ENCODE peak calls at places on chromosomes 11 and 22, in six cellular contexts. N, K, G, H, B and E are unnamed samples.

GRCh38 chr11:18650859-18651557 is 16.9 kb upstream of the SPTY2D1 start:
- DNase-seq in N (no peak), K (no peak), G (peak; percentile 0), B (peak; percentile 27), H (peak; percentile 63), E (peak; percentile 40)

GRCh38 chr22:37416389-37416788 is 10.9 kb downstream of the ELFN2 start:
- DNase-seq in H (no peak), K (no peak), N (no peak), G (no peak), B (no peak), E (no peak)

GRCh38 chr22:27203276-27203660 is 545.9 kb downstream of the MIAT start:
- DNase-seq in N (no peak), B (no peak), H (peak; percentile 47), K (no peak), G (no peak), E (no peak)

GRCh38 chr11:100942016-100942415 is 187.6 kb downstream of the PGR start:
- DNase-seq in N (peak; percentile 80), B (peak; percentile 66), G (no peak), K (no peak), H (no peak), E (peak; percentile 5)

GRCh38 chr11:8765294-8765693 is 82.7 kb downstream of the RPL27A start:
- DNase-seq in B (no peak), K (no peak), G (no peak), H (peak; percentile 20), N (no peak), E (peak; percentile 62)

GRCh38 chr11:48041877-48042698 is 61.7 kb downstream of the PTPRJ start:
- DNase-seq in H (no peak), N (no peak), K (no peak), B (no peak), G (no peak), E (no peak)

GRCh38 chr22:36873614-36874308 is 13.0 kb downstream of the NCF4 start:
- DNase-seq in H (peak; percentile 59), G (no peak), K (no peak), N (no peak), B (peak; percentile 50), E (peak; percentile 57)

GRCh38 chr11:111260761-111261160 is 15.2 kb downstream of the POU2AF2 start:
- DNase-seq in G (no peak), B (no peak), N (no peak), H (no peak), K (no peak), E (no peak)

GRCh38 chr22:45785458-45785857 is 113.8 kb downstream of the ATXN10 start:
- DNase-seq in B (peak; percentile 74), H (no peak), N (no peak), K (no peak), G (no peak), E (no peak)

GRCh38 chr11:111735262-111736116 is 30.7 kb downstream of the PPP2R1B start:
- DNase-seq in B (peak; percentile 91), H (peak; percentile 95), N (peak; percentile 83), G (peak; percentile 88), K (no peak), E (peak; percentile 99)

GRCh38 chr22:37259540-37260029 is 15.5 kb upstream of the RAC2 start:
- DNase-seq in K (no peak), B (peak; percentile 12), N (no peak), G (no peak), H (peak; percentile 41), E (peak; percentile 33)

GRCh38 chr22:36328635-36329216 is 59.0 kb downstream of the MYH9 start:
- DNase-seq in H (peak; percentile 93), B (peak; percentile 94), G (no peak), K (no peak), N (no peak), E (peak; percentile 91)

GRCh38 chr11:70925238-70925637 is 327.1 kb downstream of the SHANK2 start:
- DNase-seq in G (no peak), H (no peak), B (no peak), K (no peak), N (no peak), E (no peak)

GRCh38 chr11:36818410-36818809 is 220.4 kb upstream of the RAG2 start:
- DNase-seq in G (no peak), B (no peak), N (no peak), K (no peak), H (peak; percentile 17), E (no peak)

GRCh38 chr11:121672630-121673487 is 220.1 kb upstream of the SORL1-AS1 start:
- DNase-seq in H (no peak), N (no peak), B (no peak), K (no peak), G (no peak), E (no peak)

GRCh38 chr11:115321602-115322289 is 182.5 kb downstream of the CADM1 start:
- DNase-seq in H (peak; percentile 14), N (peak; percentile 43), B (no peak), K (no peak), G (no peak), E (no peak)

GRCh38 chr11:8828055-8828454 is 82.9 kb upstream of the AKIP1 start:
- DNase-seq in G (no peak), H (no peak), B (no peak), K (no peak), N (no peak), E (no peak)

GRCh38 chr22:47013861-47014635 is 251.6 kb downstream of the TBC1D22A start:
- DNase-seq in K (no peak), H (no peak), B (no peak), N (no peak), G (no peak), E (no peak)

GRCh38 chr11:57529012-57529411 is 1.5 kb downstream of the TIMM10 start:
- DNase-seq in H (no peak), N (no peak), K (no peak), G (no peak), B (no peak), E (no peak)

GRCh38 chr11:67572747-67573419 is 10.7 kb upstream of the GSTP1 start:
- DNase-seq in K (peak; percentile 48), H (peak; percentile 53), G (peak; percentile 40), B (peak; percentile 65), N (no peak), E (peak; percentile 22)

GRCh38 chr11:119758291-119758690 is 29.3 kb upstream of the NECTIN1 start:
- DNase-seq in G (no peak), B (no peak), N (no peak), K (no peak), H (peak; percentile 41), E (peak; percentile 39)